ENCODE peak calls at places on chromosomes 11 and 22, in four cellular contexts. One of them, this sample, is unnamed. For H3K4me1, the result is how much of the 10 kb centered on the place peaks cover.

GRCh38 chr11:48006301-48006992 is 26.1 kb downstream of the PTPRJ start:
- DNase-seq in GM12878: peak
- DNase-seq in A549: no peak
- DNase-seq in K562: peak
- DNase-seq in this sample: no peak

GRCh38 chr11:133526790-133527189 is 5.5 kb downstream of the OPCML start:
- DNase-seq in GM12878: no peak
- DNase-seq in A549: no peak
- DNase-seq in K562: no peak
- DNase-seq in this sample: no peak

GRCh38 chr11:15186146-15186545 is 71.4 kb downstream of the INSC start:
- DNase-seq in GM12878: no peak
- DNase-seq in A549: no peak
- DNase-seq in K562: no peak
- DNase-seq in this sample: no peak

GRCh38 chr11:46075168-46075567 is 46.1 kb downstream of the PHF21A start:
- DNase-seq in GM12878: no peak
- DNase-seq in A549: no peak
- DNase-seq in K562: peak
- DNase-seq in this sample: no peak

GRCh38 chr11:46710821-46711269 is 8.2 kb upstream of the F2 start:
- DNase-seq in GM12878: no peak
- DNase-seq in A549: peak
- DNase-seq in K562: no peak
- DNase-seq in this sample: peak

GRCh38 chr22:48893288-48894063 is 934.2 kb downstream of the BRD1 start:
- DNase-seq in GM12878: no peak
- DNase-seq in A549: no peak
- DNase-seq in K562: no peak
- DNase-seq in this sample: no peak

GRCh38 chr11:57491371-57492061 is 24.0 kb downstream of the SLC43A1 start:
- DNase-seq in GM12878: no peak
- DNase-seq in A549: peak
- DNase-seq in K562: peak
- DNase-seq in this sample: no peak

GRCh38 chr11:119471329-119471728 is 48.4 kb upstream of the THY1 start:
- DNase-seq in GM12878: no peak
- DNase-seq in A549: no peak
- DNase-seq in K562: no peak
- DNase-seq in this sample: no peak

GRCh38 chr11:125315088-125315740 is 150.7 kb downstream of the PKNOX2 start:
- DNase-seq in GM12878: no peak
- DNase-seq in A549: no peak
- DNase-seq in K562: no peak
- DNase-seq in this sample: no peak

GRCh38 chr11:8289426-8290047 is 25.9 kb upstream of the LMO1 start:
- DNase-seq in GM12878: no peak
- DNase-seq in A549: no peak
- DNase-seq in K562: no peak
- DNase-seq in this sample: no peak

GRCh38 chr22:29617922-29618629 is 14.6 kb downstream of the NF2 start:
- DNase-seq in GM12878: no peak
- DNase-seq in A549: no peak
- DNase-seq in K562: no peak
- DNase-seq in this sample: no peak

GRCh38 chr11:26901162-26901561 is 92.8 kb upstream of the FIBIN start:
- DNase-seq in GM12878: no peak
- DNase-seq in A549: no peak
- DNase-seq in K562: no peak
- DNase-seq in this sample: no peak

GRCh38 chr22:18062421-18062820 is 15.4 kb upstream of the PEX26 start:
- DNase-seq in GM12878: no peak
- DNase-seq in A549: no peak
- DNase-seq in K562: no peak
- DNase-seq in this sample: no peak

GRCh38 chr11:117759305-117759704 is 37.7 kb downstream of the DSCAML1 start:
- DNase-seq in GM12878: no peak
- DNase-seq in A549: no peak
- DNase-seq in K562: no peak
- DNase-seq in this sample: no peak

GRCh38 chr11:60504219-60504618 is 11.0 kb upstream of the MS4A13 start:
- DNase-seq in GM12878: peak
- DNase-seq in A549: no peak
- DNase-seq in K562: no peak
- DNase-seq in this sample: no peak

GRCh38 chr22:39024923-39025322 is 4.0 kb downstream of the APOBEC3D start:
- DNase-seq in GM12878: no peak
- DNase-seq in A549: no peak
- DNase-seq in K562: no peak
- DNase-seq in this sample: no peak

GRCh38 chr22:44648085-44648820 is 53.8 kb upstream of the PRR5 start:
- DNase-seq in GM12878: no peak
- DNase-seq in A549: no peak
- DNase-seq in K562: no peak
- DNase-seq in this sample: no peak

GRCh38 chr11:13462928-13463778 is at the start of gene BTBD10:
- DNase-seq in GM12878: peak
- DNase-seq in A549: peak
- DNase-seq in K562: peak
- DNase-seq in this sample: peak
- TF ChIP-seq POLR2A in GM12878: peak
- TF ChIP-seq POLR2A in A549: peak
- TF ChIP-seq POLR2A in K562: peak
- TF ChIP-seq POLR2A in this sample: peak

GRCh38 chr11:9571071-9571765 is 2.3 kb upstream of the WEE1 start:
- DNase-seq in GM12878: no peak
- DNase-seq in A549: no peak
- DNase-seq in K562: no peak
- DNase-seq in this sample: no peak

GRCh38 chr11:9573054-9573774 is at the start of gene WEE1:
- DNase-seq in GM12878: peak
- DNase-seq in A549: peak
- DNase-seq in K562: peak
- DNase-seq in this sample: peak

GRCh38 chr11:9569588-9570164 is 3.8 kb upstream of the WEE1 start:
- DNase-seq in GM12878: no peak
- DNase-seq in A549: no peak
- DNase-seq in K562: no peak
- DNase-seq in this sample: no peak

GRCh38 chr11:9570313-9570712 is 3.2 kb upstream of the WEE1 start:
- DNase-seq in GM12878: no peak
- DNase-seq in A549: no peak
- DNase-seq in K562: no peak
- DNase-seq in this sample: no peak

GRCh38 chr11:9571766-9572120 is 1.7 kb upstream of the WEE1 start:
- DNase-seq in GM12878: no peak
- DNase-seq in A549: no peak
- DNase-seq in K562: no peak
- DNase-seq in this sample: no peak
- H3K4me1 ChIP-seq in GM12878: under half
- H3K4me1 ChIP-seq in A549: half or more
- H3K4me1 ChIP-seq in K562: under half
- H3K4me1 ChIP-seq in this sample: under half

DNA sequence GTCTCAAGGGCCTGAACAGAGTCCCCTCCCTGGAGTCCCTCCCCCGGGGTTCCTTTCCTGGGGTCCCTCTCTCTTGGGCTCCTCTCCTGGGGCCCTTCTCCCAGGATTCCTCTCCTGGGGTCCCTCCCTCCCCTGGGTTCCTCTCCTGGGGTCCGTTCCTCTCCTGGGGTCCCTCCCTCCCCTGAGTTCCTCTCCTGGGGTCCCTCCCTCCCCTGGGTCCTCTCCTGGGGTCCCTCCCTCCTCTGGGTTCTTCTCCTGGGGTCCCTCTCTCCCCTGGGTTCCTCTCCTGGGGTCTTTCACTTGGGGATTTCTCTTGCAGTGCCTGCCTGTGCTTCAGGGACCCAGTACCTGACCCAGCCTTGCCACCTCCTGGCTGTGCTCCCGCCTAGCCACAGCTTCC is 386.1 kb downstream of the TBC1D22A start:
- DNase-seq in GM12878: no peak
- DNase-seq in A549: no peak
- DNase-seq in K562: no peak
- DNase-seq in this sample: no peak
- TF ChIP-seq EP300 in GM12878: no peak
- TF ChIP-seq EP300 in A549: no peak
- TF ChIP-seq EP300 in K562: no peak
- TF ChIP-seq EP300 in this sample: no peak

GRCh38 chr22:20019661-20020532 is 1.0 kb upstream of the TANGO2 start:
- DNase-seq in GM12878: no peak
- DNase-seq in A549: no peak
- DNase-seq in K562: no peak
- DNase-seq in this sample: no peak

GRCh38 chr22:20021196-20022181 is 579 bp downstream of the TANGO2 start:
- DNase-seq in GM12878: no peak
- DNase-seq in A549: no peak
- DNase-seq in K562: peak
- DNase-seq in this sample: no peak

GRCh38 chr22:20022231-20023069 is 1.5 kb downstream of the TANGO2 start:
- DNase-seq in GM12878: no peak
- DNase-seq in A549: no peak
- DNase-seq in K562: no peak
- DNase-seq in this sample: no peak

GRCh38 chr22:20023214-20023613 is 2.3 kb downstream of the TANGO2 start:
- DNase-seq in GM12878: no peak
- DNase-seq in A549: no peak
- DNase-seq in K562: no peak
- DNase-seq in this sample: no peak

GRCh38 chr22:20020533-20021195 is at the start of gene TANGO2:
- DNase-seq in GM12878: peak
- DNase-seq in A549: peak
- DNase-seq in K562: peak
- DNase-seq in this sample: peak
- TF ChIP-seq POLR2A in GM12878: peak
- TF ChIP-seq POLR2A in A549: peak
- TF ChIP-seq POLR2A in K562: no peak
- TF ChIP-seq POLR2A in this sample: peak

GRCh38 chr22:23466351-23466750 is 113.7 kb downstream of the IGLL1 start:
- DNase-seq in GM12878: no peak
- DNase-seq in A549: no peak
- DNase-seq in K562: no peak
- DNase-seq in this sample: no peak
- H3K4me1 ChIP-seq in GM12878: under half
- H3K4me1 ChIP-seq in A549: under half
- H3K4me1 ChIP-seq in K562: under half
- H3K4me1 ChIP-seq in this sample: under half

This sample was measured in tibial nerve.